ENCODE peak calls at places on chromosome 14, in eight cellular contexts. N, B, M, R, L, C, O and Z are unnamed samples.

GRCh38 chr14:94970937-94971730 is 186.2 kb downstream of the DICER1 start:
- DNase-seq in M (no peak), B (peak), O (no peak), N (no peak), L (no peak), R (no peak), C (peak), Z (no peak)

GRCh38 chr14:99213101-99213500 is 58.9 kb downstream of the BCL11B start:
- DNase-seq in N (no peak), L (no peak), C (no peak), M (no peak), R (no peak), B (no peak), O (no peak), Z (peak)

GRCh38 chr14:96867634-96868033 is 70.5 kb downstream of the VRK1 start:
- DNase-seq in C (no peak), M (no peak), R (no peak), L (no peak), B (no peak), O (no peak), N (no peak), Z (no peak)

GRCh38 chr14:33230016-33230415 is 291.3 kb downstream of the NPAS3 start:
- DNase-seq in R (no peak), M (no peak), L (no peak), O (no peak), N (no peak), B (no peak), C (no peak), Z (no peak)

GRCh38 chr14:91127411-91127810 is 13.5 kb downstream of the DGLUCY start:
- DNase-seq in C (no peak), R (no peak), N (no peak), O (no peak), L (no peak), B (no peak), M (no peak), Z (no peak)

GRCh38 chr14:61385002-61385685 is 63.8 kb downstream of the PRKCH start:
- DNase-seq in O (no peak), M (no peak), N (no peak), B (no peak), C (no peak), R (no peak), L (peak), Z (no peak)

GRCh38 chr14:90609376-90609775 is 206.9 kb downstream of the TTC7B start:
- DNase-seq in L (no peak), N (no peak), O (no peak), M (no peak), B (no peak), R (no peak), C (peak), Z (no peak)

GRCh38 chr14:61558271-61558670 is 137.0 kb upstream of the HIF1A start:
- DNase-seq in O (no peak), C (no peak), R (no peak), M (no peak), L (no peak), B (peak), N (peak), Z (peak)

GRCh38 chr14:106665814-106666213 is 1139.4 kb downstream of the TMEM121 start:
- DNase-seq in B (no peak), R (no peak), C (no peak), N (no peak), M (no peak), O (no peak), L (no peak), Z (no peak)

GRCh38 chr14:56199976-56200577 is 81.9 kb downstream of the PELI2 start:
- DNase-seq in M (no peak), N (no peak), C (no peak), O (peak), B (no peak), R (no peak), L (no peak), Z (no peak)

GRCh38 chr14:56199095-56199975 is 81.1 kb downstream of the PELI2 start:
- DNase-seq in O (peak), M (peak), L (no peak), R (peak), C (peak), N (peak), B (peak), Z (no peak)

GRCh38 chr14:105536691-105537579 is 10.6 kb downstream of the TMEM121 start:
- DNase-seq in R (no peak), O (no peak), N (no peak), C (peak), L (no peak), M (no peak), B (no peak), Z (peak)

GRCh38 chr14:96905065-96905464 is 107.9 kb downstream of the VRK1 start:
- DNase-seq in B (no peak), L (no peak), C (no peak), M (no peak), R (no peak), O (no peak), N (no peak), Z (no peak)

GRCh38 chr14:70084226-70084625 is 104.5 kb downstream of the SLC8A3 start:
- DNase-seq in C (no peak), M (no peak), O (no peak), R (no peak), B (peak), N (no peak), L (no peak), Z (no peak)

GRCh38 chr14:70087380-70087697 is 101.4 kb downstream of the SLC8A3 start:
- DNase-seq in L (no peak), R (no peak), C (no peak), M (no peak), B (no peak), O (no peak), N (no peak), Z (no peak)

GRCh38 chr14:70086685-70087379 is 101.9 kb downstream of the SLC8A3 start:
- DNase-seq in N (peak), L (no peak), O (peak), R (peak), B (peak), C (no peak), M (no peak), Z (no peak)
- TF ChIP-seq CTCF in N (peak), L (no peak), O (peak), R (peak), B (peak), C (no peak), M (peak), Z (peak)

GRCh38 chr14:102982852-102983470 is 60.5 kb downstream of the AMN start:
- DNase-seq in O (no peak), L (no peak), B (no peak), M (no peak), R (no peak), C (peak), N (no peak), Z (no peak)
- TF ChIP-seq CTCF in O (no peak), L (no peak), B (no peak), M (no peak), R (no peak), C (no peak), N (peak), Z (peak)

DNA sequence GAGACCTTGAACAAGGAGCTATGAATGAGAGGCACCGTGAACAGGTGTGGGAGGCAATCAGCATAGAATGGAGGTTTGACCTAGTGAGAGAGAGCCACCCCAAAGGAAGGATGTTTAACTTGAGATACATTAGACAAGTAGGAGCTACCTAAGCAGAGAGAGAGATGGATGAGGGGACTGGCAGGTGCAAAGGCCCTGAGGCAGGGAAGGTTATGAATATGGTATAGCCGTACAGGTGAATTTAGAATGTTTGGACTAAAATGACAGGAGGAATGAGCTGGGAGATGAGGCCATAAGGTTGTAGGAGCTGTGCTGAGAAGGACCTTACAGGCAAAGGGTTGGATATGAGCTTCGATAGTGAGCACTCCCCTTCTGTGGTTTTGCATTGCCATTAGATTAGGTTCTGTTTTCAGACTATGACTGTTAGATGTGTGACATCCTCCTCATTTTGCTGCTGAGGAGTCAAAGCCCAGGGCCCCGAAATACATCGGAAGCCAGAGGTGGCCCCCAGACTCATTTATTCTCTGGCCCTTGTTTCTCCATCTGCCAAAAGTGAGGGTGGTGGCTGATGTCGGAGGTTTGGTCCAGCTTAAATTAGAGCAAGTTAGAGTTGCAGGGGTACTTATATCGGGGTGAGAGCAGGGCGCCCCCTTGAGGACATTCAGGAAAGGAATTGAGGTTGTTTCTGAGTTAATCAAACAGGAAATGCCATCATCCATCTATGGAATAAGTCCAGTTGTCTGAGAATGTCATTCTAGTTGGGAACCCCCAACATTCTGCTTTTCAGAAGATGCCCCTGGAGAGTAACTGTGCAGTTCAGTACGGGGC is 29.4 kb downstream of the SLC24A4 start:
- DNase-seq in B (no peak), L (no peak), C (no peak), M (no peak), O (peak), N (no peak), R (peak), Z (no peak)
- TF ChIP-seq CTCF in B (peak), L (peak), C (no peak), M (peak), O (peak), N (peak), R (peak), Z (peak)

GRCh38 chr14:35404496-35405303 is at the start of gene NFKBIA:
- DNase-seq in R (peak), B (peak), N (no peak), C (peak), M (no peak), L (peak), O (peak), Z (no peak)

GRCh38 chr14:35406090-35406489 is 1.5 kb upstream of the NFKBIA start:
- DNase-seq in M (no peak), R (no peak), L (no peak), N (no peak), C (no peak), O (no peak), B (no peak), Z (no peak)

GRCh38 chr14:35406811-35407630 is 2.5 kb upstream of the NFKBIA start:
- DNase-seq in C (peak), R (no peak), O (peak), M (no peak), N (no peak), B (no peak), L (no peak), Z (no peak)

GRCh38 chr14:35404246-35404495 is 378 bp downstream of the NFKBIA start:
- DNase-seq in M (no peak), N (no peak), L (peak), B (no peak), O (no peak), C (no peak), R (no peak), Z (no peak)

DNA sequence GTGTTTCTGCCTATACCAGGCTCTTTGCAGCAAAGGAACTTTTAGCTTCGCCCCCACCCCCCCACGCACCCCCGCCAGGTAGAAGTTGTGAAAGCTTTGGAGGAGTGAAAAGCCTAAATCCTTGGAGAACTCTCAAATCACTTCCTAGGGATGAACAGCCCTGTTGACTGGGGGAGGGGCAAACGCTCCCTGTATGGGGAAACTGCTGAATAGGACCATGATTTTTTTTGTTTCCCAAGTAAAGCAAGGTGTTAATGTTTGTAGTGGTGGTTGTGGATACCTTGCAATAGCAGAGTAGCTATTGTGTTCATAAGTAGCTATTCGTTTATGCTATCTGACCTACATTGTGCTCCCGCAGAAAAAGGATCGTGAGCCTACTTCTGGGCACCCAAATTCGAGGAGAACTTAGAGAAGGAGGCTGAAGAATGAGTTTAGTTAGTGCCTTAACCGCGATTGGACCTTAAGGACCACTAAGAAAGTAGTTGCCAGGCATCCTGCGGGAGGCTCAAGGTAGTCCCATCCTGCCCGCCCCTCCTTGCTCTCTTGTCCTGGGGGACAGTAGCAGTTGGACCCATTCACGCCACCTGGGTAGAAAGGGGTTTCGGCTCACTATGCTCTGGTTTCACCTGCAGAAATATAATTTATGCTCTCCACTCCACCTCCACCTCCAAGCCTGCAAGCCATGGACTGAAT is 901 bp upstream of the NFKBIA start:
- DNase-seq in R (no peak), M (no peak), C (peak), B (no peak), L (no peak), N (no peak), O (no peak), Z (no peak)
- TF ChIP-seq CTCF in R (no peak), M (no peak), C (no peak), B (no peak), L (no peak), N (no peak), O (no peak), Z (no peak)

DNA sequence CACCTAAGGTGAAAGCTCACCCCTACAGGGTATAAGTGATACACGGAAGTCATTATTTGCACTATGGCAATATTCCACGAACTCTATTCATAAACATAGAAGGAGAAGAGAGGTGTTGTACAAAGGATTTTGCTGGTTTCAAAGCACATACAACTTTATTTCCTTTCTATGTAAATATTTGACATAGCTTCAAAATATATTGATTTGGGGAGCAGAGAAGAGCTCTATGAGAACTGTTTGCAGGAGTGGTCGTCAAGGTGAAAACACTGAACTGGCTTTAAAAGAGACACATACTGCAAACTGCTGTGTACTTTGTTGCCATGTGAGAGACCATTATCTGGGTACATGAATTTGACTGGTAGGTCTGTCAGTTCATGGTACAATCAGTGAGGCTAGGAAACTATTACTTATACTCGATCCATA is 16.7 kb downstream of the CNIH1 start:
- DNase-seq in O (no peak), B (no peak), C (no peak), M (no peak), L (no peak), R (no peak), N (no peak), Z (no peak)
- TF ChIP-seq CTCF in O (no peak), B (no peak), C (no peak), M (no peak), L (no peak), R (no peak), N (no peak), Z (no peak)

DNA sequence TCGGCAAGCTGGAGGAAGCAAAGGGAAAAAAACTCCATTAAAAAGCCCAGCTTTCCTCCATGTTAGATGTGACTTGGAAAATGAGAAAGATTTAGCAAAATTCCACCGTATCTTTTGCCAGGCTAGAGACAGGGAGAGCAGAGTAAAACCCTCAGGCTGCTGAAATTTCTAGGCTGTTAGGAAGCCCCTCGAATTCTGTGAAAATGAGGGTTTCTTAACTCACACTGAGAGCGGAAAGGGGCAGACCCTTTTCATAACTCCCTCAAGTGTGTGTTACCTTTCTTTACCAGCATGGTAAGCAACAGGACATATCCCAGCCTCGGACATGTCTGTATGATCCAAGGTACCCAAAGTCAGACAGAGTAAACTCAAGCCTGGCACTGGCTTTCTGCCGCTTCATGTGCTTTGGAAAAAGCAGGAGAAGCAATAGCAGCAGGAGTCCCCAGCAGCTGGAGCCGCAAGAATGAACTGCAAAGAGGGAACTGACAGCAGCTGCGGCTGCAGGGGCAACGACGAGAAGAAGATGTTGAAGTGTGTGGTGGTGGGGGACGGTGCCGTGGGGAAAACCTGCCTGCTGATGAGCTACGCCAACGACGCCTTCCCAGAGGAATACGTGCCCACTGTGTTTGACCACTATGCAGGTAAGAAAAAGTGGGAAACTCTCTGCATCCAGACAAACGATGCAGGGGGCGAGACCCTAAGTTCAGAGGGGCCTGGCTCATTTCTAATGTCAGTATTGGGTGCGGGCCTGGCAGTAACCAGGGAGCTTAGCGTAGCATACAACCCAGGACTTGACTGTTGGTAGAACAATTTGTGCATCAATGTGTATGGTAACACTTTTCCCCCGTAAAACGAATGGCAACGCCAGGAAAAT is at the start of gene RHOJ:
- DNase-seq in O (peak), M (no peak), B (no peak), R (no peak), C (peak), L (no peak), N (no peak), Z (peak)
- TF ChIP-seq CTCF in O (no peak), M (no peak), B (no peak), R (no peak), C (no peak), L (no peak), N (no peak), Z (peak)

GRCh38 chr14:64638625-64639024 is 65.6 kb upstream of the PLEKHG3 start:
- DNase-seq in B (no peak), M (no peak), R (no peak), C (no peak), N (no peak), O (no peak), L (no peak), Z (no peak)
- TF ChIP-seq CTCF in B (no peak), M (no peak), R (no peak), C (no peak), N (no peak), O (no peak), L (no peak), Z (no peak)